ENCODE peak calls at places on chromosomes 13 and 19, in six cellular contexts. C is GDM1; X is stimulated activated CD8-positive, alpha-beta memory T cell treated with anti-CD3 and anti-CD28 coated beads, Interleukin-7, amount 100 ng/mL, for 48 hours; H is HAP-1; S is HT-29; V is ELR. O is an unnamed sample.

GRCh38 chr13:66560189-66560588 is 669.9 kb downstream of the PCDH9 start:
- DNase-seq in H (no peak), V (no peak), S (no peak), C (no peak), X (no peak), O (no peak)

GRCh38 chr13:113448885-113449692 is 4.2 kb downstream of the ADPRHL1 start:
- DNase-seq in C (no peak), S (peak), V (no peak), H (peak), X (peak), O (peak)

GRCh38 chr19:49866933-49867782 is at the start of gene PNKP:
- DNase-seq in C (peak), V (peak), H (peak), S (peak), X (peak), O (peak)

GRCh38 chr19:8138201-8138600 is 11.2 kb downstream of the FBN3 start:
- DNase-seq in H (no peak), V (no peak), X (no peak), C (no peak), S (no peak), O (no peak)

GRCh38 chr19:7595466-7596133 is at the start of gene CAMSAP3:
- DNase-seq in H (peak), X (no peak), C (no peak), V (no peak), S (peak), O (peak)

GRCh38 chr19:51750381-51751124 is 1.1 kb downstream of the FPR1 start:
- DNase-seq in X (no peak), H (no peak), V (peak), S (no peak), C (no peak), O (no peak)

GRCh38 chr19:30046522-30046921 is 104.5 kb downstream of the URI1 start:
- DNase-seq in H (peak), X (no peak), V (peak), S (peak), C (peak), O (peak)

GRCh38 chr19:2167896-2168618 is 4.3 kb downstream of the DOT1L start:
- DNase-seq in H (no peak), C (peak), V (peak), X (no peak), S (no peak), O (no peak)

GRCh38 chr13:98965325-98965724 is 12.5 kb downstream of the DOCK9 start:
- DNase-seq in S (no peak), C (no peak), H (no peak), V (no peak), X (no peak), O (no peak)

GRCh38 chr13:113798200-113798811 is 39.3 kb downstream of the TMEM255B start:
- DNase-seq in X (no peak), C (no peak), S (no peak), V (no peak), H (no peak), O (no peak)

GRCh38 chr19:49588370-49589122 is 2.4 kb upstream of the PRR12 start:
- DNase-seq in V (no peak), S (no peak), C (no peak), X (no peak), H (no peak), O (no peak)

GRCh38 chr13:53379485-53379884 is 350.9 kb downstream of the OLFM4 start:
- DNase-seq in C (no peak), X (no peak), V (no peak), H (no peak), S (no peak), O (no peak)

GRCh38 chr13:36030670-36031331 is 100.4 kb downstream of the DCLK1 start:
- DNase-seq in H (no peak), S (no peak), V (peak), C (no peak), X (no peak), O (no peak)

GRCh38 chr19:49431330-49431749 is 6.2 kb downstream of the GFY start:
- DNase-seq in X (no peak), H (no peak), V (no peak), S (no peak), C (no peak), O (no peak)

GRCh38 chr19:13505761-13506549 is at the start of gene CACNA1A:
- DNase-seq in S (no peak), V (peak), H (no peak), C (no peak), X (no peak), O (no peak)

GRCh38 chr19:18428173-18428836 is 9.1 kb downstream of the SSBP4 start:
- DNase-seq in X (no peak), S (no peak), H (no peak), C (no peak), V (no peak), O (no peak)

GRCh38 chr13:45737571-45738002 is 35.5 kb downstream of the CBY2 start:
- DNase-seq in H (no peak), C (no peak), X (no peak), V (peak), S (no peak), O (peak)

GRCh38 chr19:12163841-12164240 is 945 bp downstream of the ZNF136 start:
- DNase-seq in H (no peak), S (peak), X (no peak), C (no peak), V (peak), O (no peak)

GRCh38 chr13:29572575-29572974 is 22.9 kb downstream of the SLC7A1 start:
- DNase-seq in V (no peak), X (no peak), C (no peak), H (no peak), S (peak), O (no peak)

GRCh38 chr19:54190942-54191670 is at the start of gene TSEN34:
- DNase-seq in X (peak), H (peak), C (peak), V (peak), S (peak), O (peak)

GRCh38 chr13:27797228-27797624 is 4.9 kb downstream of the GSX1 start:
- DNase-seq in X (no peak), V (peak), H (no peak), C (no peak), S (peak), O (peak)

GRCh38 chr19:8004723-8005513 is 523 bp downstream of the ELAVL1 start:
- DNase-seq in C (no peak), H (no peak), S (peak), X (no peak), V (peak), O (no peak)

GRCh38 chr13:99265823-99266426 is 7.7 kb upstream of the GPR18 start:
- DNase-seq in H (peak), X (no peak), S (peak), V (peak), C (peak), O (peak)

GRCh38 chr13:102440259-102440936 is 38.5 kb upstream of the FGF14 start:
- DNase-seq in S (peak), V (no peak), C (no peak), X (no peak), H (no peak), O (no peak)

GRCh38 chr13:88704600-88705275 is 1033.6 kb downstream of the SLITRK5 start:
- DNase-seq in C (peak), H (no peak), X (no peak), V (peak), S (no peak), O (no peak)

GRCh38 chr19:16402076-16402475 is 69.7 kb downstream of the EPS15L1 start:
- DNase-seq in S (no peak), X (no peak), C (no peak), V (no peak), H (no peak), O (no peak)

GRCh38 chr13:111845621-111846351 is 221.2 kb upstream of the SOX1 start:
- DNase-seq in S (no peak), X (no peak), H (peak), C (no peak), V (no peak), O (peak)

GRCh38 chr13:106110241-106110855 is 425.1 kb downstream of the EFNB2 start:
- DNase-seq in S (no peak), V (peak), H (no peak), C (no peak), X (no peak), O (no peak)

GRCh38 chr13:43785681-43786471 is 896 bp downstream of the ENOX1 start:
- DNase-seq in X (no peak), V (peak), C (no peak), S (no peak), H (peak), O (peak)

GRCh38 chr19:12665646-12666304 is 767 bp downstream of the MAN2B1 start:
- DNase-seq in X (no peak), V (peak), C (no peak), H (no peak), S (no peak), O (no peak)

O was measured in NCI-H526.